ENCODE peak calls at places on chromosomes 11 and 22, in eight cellular contexts. L is foreskin fibroblast, I is ovary, P is esophagus muscularis mucosa, O is OCI-LY7, V is choroid plexus epithelial cell, S is fibroblast of the aortic adventitia, D is AG09309. R is an unnamed sample.

GRCh38 chr11:46868912-46869311 is 22.8 kb upstream of the CKAP5 start:
- DNase-seq in L (no peak), I (no peak), V (no peak), O (no peak), S (no peak), P (no peak), D (no peak), R (no peak)

GRCh38 chr11:65279713-65280459 is 18.1 kb downstream of the POLA2 start:
- DNase-seq in P (no peak), O (no peak), V (peak), D (peak), I (no peak), L (peak), S (peak), R (no peak)

GRCh38 chr11:20342347-20343279 is 20.9 kb upstream of the HTATIP2 start:
- DNase-seq in V (no peak), I (no peak), L (no peak), P (no peak), D (no peak), O (no peak), S (no peak), R (no peak)

GRCh38 chr11:44095506-44096359 is at the start of gene EXT2:
- DNase-seq in S (peak), V (peak), O (peak), L (peak), D (peak), I (peak), P (peak), R (peak)

GRCh38 chr11:72292106-72292790 is 48.3 kb upstream of the PHOX2A start:
- DNase-seq in P (no peak), S (no peak), V (no peak), L (no peak), O (no peak), D (no peak), I (no peak), R (no peak)

GRCh38 chr22:37519268-37520195 is at the start of gene CARD10:
- DNase-seq in O (no peak), P (no peak), D (no peak), S (no peak), L (peak), V (no peak), I (no peak), R (no peak)

GRCh38 chr11:69209936-69210659 is 54.4 kb downstream of the SMIM38 start:
- DNase-seq in S (no peak), L (no peak), I (no peak), O (no peak), P (no peak), V (no peak), D (no peak), R (no peak)

GRCh38 chr11:106748059-106748458 is 270.2 kb downstream of the GUCY1A2 start:
- DNase-seq in D (no peak), O (no peak), I (no peak), V (no peak), L (no peak), S (no peak), P (no peak), R (no peak)

DNA sequence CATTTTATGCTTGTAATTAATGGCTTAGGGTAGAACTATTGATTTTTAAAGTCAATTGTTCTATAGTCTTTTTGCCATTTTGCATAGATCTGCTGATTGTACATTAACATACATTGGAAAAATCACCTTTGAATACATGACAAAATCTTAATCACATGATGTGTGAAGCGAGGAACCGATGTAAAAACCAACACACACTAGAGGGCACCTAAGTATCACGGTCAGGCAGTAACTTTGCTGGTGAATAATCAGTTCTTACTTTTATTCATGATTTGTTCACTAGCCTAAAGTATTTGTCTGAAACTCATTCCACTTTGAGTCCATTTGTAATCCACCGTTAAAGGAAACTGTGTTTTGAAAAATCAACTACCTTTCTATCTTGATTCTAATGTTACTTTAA is 28.2 kb downstream of the JHY start:
- DNase-seq in S (peak), I (no peak), O (no peak), V (peak), P (no peak), D (peak), L (peak), R (no peak)
- TF ChIP-seq CTCF in S (peak), I (no peak), O (peak), V (peak), P (peak), D (peak), L (no peak), R (peak)

GRCh38 chr22:29306830-29307657 is 594 bp downstream of the GAS2L1 start:
- DNase-seq in O (no peak), L (peak), I (peak), P (no peak), D (peak), V (peak), S (peak), R (no peak)
- TF ChIP-seq CTCF in O (no peak), L (no peak), I (no peak), P (peak), D (no peak), V (no peak), S (no peak), R (no peak)

GRCh38 chr11:6603287-6604080 is at the start of the genes ILK and RRP8:
- DNase-seq in L (peak), I (peak), O (peak), S (peak), D (peak), V (peak), P (peak), R (peak)
- TF ChIP-seq CTCF in L (no peak), I (no peak), O (peak), S (peak), D (peak), V (peak), P (peak), R (no peak)

GRCh38 chr11:131392528-131393255 is 22.3 kb downstream of the NTM start:
- DNase-seq in P (no peak), S (no peak), L (no peak), V (no peak), I (no peak), O (peak), D (no peak), R (no peak)
- TF ChIP-seq CTCF in P (no peak), S (no peak), L (no peak), V (no peak), I (no peak), O (peak), D (no peak), R (no peak)

DNA sequence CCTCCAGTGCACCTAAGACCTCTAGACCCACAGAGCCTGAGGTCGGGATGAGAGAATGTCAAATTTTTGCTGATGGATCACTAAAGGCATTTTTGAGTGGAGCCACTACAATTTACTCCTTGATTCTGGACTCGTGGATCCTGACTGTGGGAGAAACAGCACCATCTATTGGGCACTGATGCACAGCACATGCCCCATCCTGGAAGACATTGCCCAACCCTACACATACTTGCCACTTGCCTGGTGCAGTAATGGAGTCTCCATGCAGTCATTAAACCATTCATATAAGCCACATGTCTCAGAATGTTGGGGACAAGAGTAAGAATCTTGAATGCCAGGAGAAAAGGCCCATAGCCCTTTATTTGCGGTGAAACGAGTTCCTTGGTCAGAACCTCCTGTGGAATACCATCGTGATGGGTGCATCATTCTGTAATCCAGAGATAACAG is 103.9 kb downstream of the GGTLC2 start:
- DNase-seq in O (peak), V (peak), L (peak), I (peak), P (no peak), D (peak), S (peak), R (no peak)
- TF ChIP-seq CTCF in O (peak), V (peak), L (peak), I (peak), P (peak), D (peak), S (peak), R (peak)

DNA sequence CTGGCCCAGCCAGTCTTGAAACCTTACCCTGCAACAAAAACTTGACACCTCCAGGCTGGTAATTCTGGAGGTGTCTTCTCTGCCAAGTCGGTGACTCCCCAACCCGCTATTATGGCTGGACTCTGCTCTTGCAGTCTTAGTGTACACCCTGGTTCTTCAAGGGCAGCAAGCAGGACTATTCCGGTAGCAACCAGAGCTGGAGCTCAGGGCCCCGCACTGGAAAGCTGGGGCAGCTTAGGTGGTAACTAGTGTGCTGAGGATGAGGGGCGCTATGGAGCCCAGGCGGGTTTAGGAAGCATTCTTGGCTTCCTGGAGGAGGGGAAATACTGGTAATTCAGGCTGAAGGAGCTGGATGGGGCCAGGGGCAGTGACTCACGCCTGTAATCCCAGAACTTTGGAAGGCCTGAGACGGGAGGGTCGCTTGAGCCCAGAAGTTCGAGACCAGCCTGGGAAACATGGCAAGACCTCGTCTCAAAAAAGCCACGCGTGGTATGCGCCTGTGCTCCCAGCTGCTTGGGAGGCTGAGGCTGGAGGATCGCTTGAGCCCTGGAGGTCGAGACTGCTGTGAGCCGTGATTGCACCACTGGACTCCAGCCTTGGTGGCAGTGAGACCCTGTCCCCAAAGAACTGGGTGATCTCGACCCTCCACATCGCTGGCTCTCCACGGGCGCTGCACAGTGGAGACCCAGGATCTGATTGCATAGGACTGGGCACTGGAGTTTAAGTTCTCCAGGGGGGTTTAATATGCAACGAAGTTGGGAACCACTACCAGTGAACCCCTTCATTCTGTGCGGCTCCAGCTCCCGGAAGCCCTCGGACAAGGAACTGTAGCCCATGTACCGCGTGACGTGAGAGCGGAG is 10.6 kb upstream of the AIFM3 start:
- DNase-seq in D (no peak), P (no peak), S (peak), V (no peak), O (no peak), L (peak), I (no peak), R (no peak)
- TF ChIP-seq CTCF in D (no peak), P (no peak), S (no peak), V (peak), O (no peak), L (no peak), I (no peak), R (no peak)

DNA sequence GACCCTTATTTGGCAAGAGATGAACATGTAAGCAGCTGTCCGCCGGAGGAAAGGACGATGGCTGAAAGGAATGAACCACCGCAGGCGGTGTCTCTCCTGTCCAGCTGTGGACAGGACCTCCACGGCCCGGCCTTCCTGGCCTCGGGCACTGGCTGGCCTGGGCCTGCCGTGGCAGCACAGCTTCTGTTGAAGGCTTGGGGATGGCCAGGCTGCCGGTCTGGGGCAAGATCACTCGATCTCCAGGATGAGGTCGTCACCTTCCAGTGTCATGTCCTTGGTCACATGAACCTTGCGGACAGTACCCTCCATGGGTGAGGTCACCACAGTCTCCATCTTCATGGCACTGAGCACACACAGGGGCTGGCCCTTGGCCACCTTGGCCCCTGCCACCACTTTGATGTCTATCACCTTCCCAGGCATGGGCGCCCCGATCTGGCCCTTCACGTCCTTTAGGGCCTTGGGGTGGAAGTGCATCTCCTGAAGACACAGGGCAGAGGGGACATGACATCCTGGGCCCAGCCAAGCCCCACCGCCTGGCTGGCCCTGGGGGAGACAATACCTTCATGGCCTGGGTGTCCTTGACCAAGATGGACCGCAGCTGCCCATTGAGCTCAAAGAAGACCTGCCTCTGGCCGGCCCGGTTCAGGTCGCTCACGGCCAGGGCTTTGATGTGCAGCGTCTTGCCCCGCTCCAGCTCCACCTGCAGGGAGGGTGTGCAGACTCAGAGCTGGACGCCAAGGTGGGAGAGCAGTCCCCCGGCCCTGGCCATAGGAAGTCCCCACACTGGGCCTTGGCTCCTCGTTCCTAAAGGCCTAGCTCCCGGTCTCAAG is 5.6 kb downstream of the RCE1 start:
- DNase-seq in L (no peak), V (no peak), O (no peak), P (no peak), I (no peak), S (no peak), D (no peak), R (no peak)
- TF ChIP-seq CTCF in L (no peak), V (no peak), O (no peak), P (no peak), I (no peak), S (no peak), D (no peak), R (no peak)

DNA sequence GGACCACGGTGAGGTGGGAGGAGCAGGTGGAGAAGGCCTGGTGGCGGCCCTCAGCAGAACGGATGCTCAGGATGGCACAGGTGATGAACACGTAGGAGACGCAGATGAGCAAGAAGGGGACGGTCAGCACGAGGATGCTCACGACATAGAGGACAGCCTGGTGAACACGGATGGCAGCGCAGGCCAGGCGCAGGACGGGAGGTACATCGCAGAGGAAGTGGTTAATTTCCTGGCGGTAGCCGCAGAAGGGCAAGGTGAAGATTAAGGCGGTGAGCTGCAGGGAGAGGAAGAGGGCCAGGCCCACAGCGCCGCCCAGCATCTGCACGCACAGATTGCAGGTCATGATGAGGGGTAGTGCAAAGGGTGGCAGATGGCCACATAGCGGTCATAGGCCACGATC is 24.0 kb upstream of the OR10W1 start:
- DNase-seq in D (no peak), V (no peak), L (no peak), O (no peak), I (no peak), S (no peak), P (no peak), R (no peak)
- TF ChIP-seq CTCF in D (no peak), V (no peak), L (no peak), O (no peak), I (no peak), S (no peak), P (no peak), R (no peak)

GRCh38 chr11:76610871-76611475 is 59.6 kb downstream of the LRRC32 start:
- DNase-seq in L (no peak), D (no peak), O (no peak), P (no peak), V (no peak), I (peak), S (no peak), R (no peak)
- TF ChIP-seq CTCF in L (no peak), D (no peak), O (no peak), P (no peak), V (peak), I (no peak), S (no peak), R (no peak)